ENCODE peak calls at places on chromosomes 13 and 19, in seven cellular contexts. M, D, P, S, F, N and Q are unnamed samples.

GRCh38 chr13:86907116-86907515 is 764.1 kb upstream of the SLITRK5 start:
- DNase-seq in S (no peak), F (no peak), D (no peak), N (no peak), M (no peak), P (peak), Q (no peak)

GRCh38 chr19:12872255-12872654 is 9.0 kb downstream of the DNASE2 start:
- DNase-seq in N (no peak), P (no peak), D (no peak), S (no peak), M (no peak), F (no peak), Q (no peak)

GRCh38 chr13:89352384-89352783 is 1681.2 kb downstream of the SLITRK5 start:
- DNase-seq in D (no peak), F (no peak), N (no peak), S (no peak), M (no peak), P (no peak), Q (no peak)

GRCh38 chr19:51259348-51260245 is 8.7 kb downstream of the SIGLECL1 start:
- DNase-seq in D (no peak), M (no peak), P (no peak), N (peak), F (no peak), S (no peak), Q (no peak)

GRCh38 chr19:16376649-16377048 is 52.0 kb downstream of the KLF2 start:
- DNase-seq in P (no peak), D (no peak), M (no peak), N (no peak), S (no peak), F (peak), Q (no peak)

GRCh38 chr19:45294291-45295029 is 28.2 kb downstream of the CKM start:
- DNase-seq in M (peak), D (no peak), N (peak), S (peak), P (no peak), F (no peak), Q (no peak)

GRCh38 chr19:33293255-33294057 is 8.9 kb downstream of the CEBPA start:
- DNase-seq in M (no peak), P (peak), S (no peak), F (peak), N (peak), D (no peak), Q (peak)

GRCh38 chr19:33758541-33759013 is 38.1 kb upstream of the KCTD15 start:
- DNase-seq in M (no peak), S (no peak), D (no peak), N (no peak), P (no peak), F (peak), Q (no peak)

GRCh38 chr19:17281391-17282304 is at the start of gene ANKLE1:
- DNase-seq in P (no peak), D (no peak), M (no peak), S (no peak), N (no peak), F (peak), Q (no peak)

GRCh38 chr13:80824231-80824630 is 483.3 kb upstream of the SPRY2 start:
- DNase-seq in S (no peak), N (peak), D (no peak), M (no peak), F (no peak), P (peak), Q (no peak)

GRCh38 chr19:1287622-1288527 is 2.2 kb downstream of the EFNA2 start:
- DNase-seq in D (no peak), F (no peak), P (no peak), S (no peak), N (no peak), M (no peak), Q (peak)

GRCh38 chr19:27909185-27909840 is 1303.6 kb downstream of the UQCRFS1 start:
- DNase-seq in P (no peak), M (no peak), F (no peak), N (no peak), S (no peak), D (no peak), Q (no peak)

GRCh38 chr13:73169971-73170370 is 111.2 kb downstream of the KLF5 start:
- DNase-seq in N (no peak), P (no peak), D (no peak), F (no peak), S (no peak), M (no peak), Q (no peak)

GRCh38 chr19:12720851-12721655 is 2.7 kb downstream of the TNPO2 start:
- DNase-seq in N (peak), M (no peak), P (peak), S (no peak), F (peak), D (no peak), Q (no peak)

GRCh38 chr19:52307275-52307674 is 10.3 kb downstream of the ZNF480 start:
- DNase-seq in P (peak), F (no peak), S (no peak), D (no peak), N (peak), M (no peak), Q (no peak)

GRCh38 chr13:41075034-41075433 is 13.7 kb downstream of the WBP4 start:
- DNase-seq in S (no peak), D (peak), P (peak), N (peak), F (no peak), M (no peak), Q (no peak)

GRCh38 chr13:43003010-43003409 is 11.0 kb upstream of the EPSTI1 start:
- DNase-seq in D (no peak), P (no peak), S (no peak), N (peak), F (no peak), M (no peak), Q (no peak)

GRCh38 chr19:50190439-50190891 is 13.0 kb upstream of the MYH14 start:
- DNase-seq in N (no peak), D (no peak), M (no peak), F (no peak), P (no peak), S (no peak), Q (peak)

GRCh38 chr19:674282-675151 is 1.7 kb upstream of the FSTL3 start:
- DNase-seq in S (no peak), N (no peak), P (no peak), D (no peak), M (peak), F (no peak), Q (peak)

GRCh38 chr19:11382898-11383705 is 1.0 kb downstream of the EPOR start:
- DNase-seq in S (no peak), N (no peak), P (no peak), F (peak), D (peak), M (peak), Q (peak)

GRCh38 chr19:480016-480855 is 16.1 kb upstream of the MADCAM1 start:
- DNase-seq in N (peak), M (peak), S (peak), D (no peak), P (peak), F (peak), Q (no peak)

GRCh38 chr13:36981156-36981743 is 17.9 kb downstream of the ALG5 start:
- DNase-seq in D (no peak), P (peak), M (no peak), N (peak), F (no peak), S (no peak), Q (no peak)

GRCh38 chr19:5718579-5719273 is 1.2 kb downstream of the LONP1 start:
- DNase-seq in P (peak), F (no peak), D (no peak), N (peak), M (no peak), S (no peak), Q (no peak)

GRCh38 chr19:5452594-5453565 is 2.3 kb upstream of the ZNRF4 start:
- DNase-seq in S (no peak), N (no peak), F (no peak), P (no peak), D (no peak), M (no peak), Q (no peak)

GRCh38 chr19:10505583-10506229 is 2.5 kb upstream of the KEAP1 start:
- DNase-seq in D (peak), S (peak), F (peak), N (peak), M (peak), P (peak), Q (peak)

GRCh38 chr19:30590596-30591229 is 218.5 kb downstream of the ZNF536 start:
- DNase-seq in F (no peak), N (no peak), M (no peak), D (no peak), S (no peak), P (no peak), Q (no peak)

GRCh38 chr19:29265436-29265835 is 52.5 kb upstream of the UQCRFS1 start:
- DNase-seq in D (no peak), F (no peak), P (no peak), N (no peak), S (no peak), M (no peak), Q (no peak)

GRCh38 chr19:15463865-15464371 is 426 bp downstream of the RASAL3 start:
- DNase-seq in P (no peak), F (no peak), M (no peak), D (peak), S (no peak), N (no peak), Q (peak)

GRCh38 chr13:79528759-79529191 is 47.8 kb downstream of the NDFIP2 start:
- DNase-seq in D (no peak), F (no peak), M (no peak), P (no peak), S (no peak), N (no peak), Q (no peak)

GRCh38 chr13:88086577-88086976 is 415.4 kb downstream of the SLITRK5 start:
- DNase-seq in N (no peak), F (no peak), S (no peak), M (no peak), P (peak), D (no peak), Q (no peak)

GRCh38 chr19:37813340-37813739 is 34.0 kb upstream of the ZNF573 start:
- DNase-seq in F (no peak), S (no peak), P (no peak), D (no peak), N (no peak), M (no peak), Q (no peak)

GRCh38 chr19:401836-402535 is 7.0 kb downstream of the C2CD4C start:
- DNase-seq in F (peak), N (no peak), M (no peak), P (no peak), D (no peak), S (no peak), Q (no peak)

DNA sequence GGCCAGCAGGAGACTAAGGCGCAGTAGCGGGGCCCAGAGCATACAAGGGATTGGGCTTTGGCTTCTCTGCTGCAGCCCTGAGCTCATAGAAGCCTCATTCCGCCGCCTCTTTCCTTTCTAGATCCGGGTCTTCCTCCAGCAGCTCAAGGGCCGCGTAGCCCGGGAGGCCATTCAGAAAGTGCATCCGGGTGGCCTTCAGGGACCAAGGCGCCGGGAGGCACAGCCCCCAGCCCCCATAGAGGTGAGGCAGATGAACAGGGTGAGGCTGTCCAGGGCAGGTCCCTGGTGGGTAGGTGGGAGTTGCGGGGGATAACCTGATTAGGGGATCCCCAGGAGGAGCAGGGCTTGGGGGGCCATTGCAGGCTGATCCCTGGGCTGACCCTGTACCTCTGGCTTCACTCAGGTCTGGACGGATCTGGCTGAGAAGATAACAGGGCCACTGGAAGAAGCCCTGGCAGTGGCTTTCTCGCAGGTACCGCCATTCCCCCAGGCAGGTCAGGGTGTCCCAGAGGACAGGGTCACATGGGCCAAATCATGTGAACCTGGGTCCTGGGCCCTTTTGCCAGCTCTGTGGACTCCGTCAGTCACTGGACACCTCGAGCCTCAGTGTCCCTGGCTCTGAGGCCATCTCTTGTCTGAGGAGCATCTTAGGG is 1.3 kb downstream of the SNAPC2 start:
- DNase-seq in S (no peak), F (no peak), P (no peak), M (no peak), D (no peak), N (no peak), Q (no peak)
- H3K4me3 ChIP-seq in S (peak), F (peak), P (peak), M (peak), D (peak), N (peak), Q (no peak)

DNA sequence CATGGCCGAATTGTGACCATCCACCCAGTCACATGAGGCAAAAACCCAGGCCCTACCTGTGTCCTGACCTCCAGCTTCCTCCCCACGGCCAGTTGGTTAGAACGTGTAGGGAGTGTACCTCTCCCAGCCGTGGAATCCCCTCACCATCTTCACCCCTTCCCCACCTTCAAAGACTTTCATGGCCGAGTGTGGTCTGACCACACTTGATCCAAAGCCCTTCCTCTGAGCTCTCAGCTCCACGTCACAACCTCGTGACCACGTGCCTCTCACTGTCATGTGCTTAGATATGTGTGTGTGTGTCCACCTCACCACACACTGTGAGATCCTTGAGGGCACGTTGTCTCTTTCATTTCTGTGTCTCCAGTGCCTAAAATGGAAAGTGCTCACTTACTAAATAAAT is 48.6 kb upstream of the UBE2L5 start:
- DNase-seq in D (peak), M (no peak), F (no peak), P (no peak), S (no peak), N (no peak), Q (peak)
- H3K4me3 ChIP-seq in D (peak), M (no peak), F (no peak), P (no peak), S (no peak), N (no peak), Q (no peak)

DNA sequence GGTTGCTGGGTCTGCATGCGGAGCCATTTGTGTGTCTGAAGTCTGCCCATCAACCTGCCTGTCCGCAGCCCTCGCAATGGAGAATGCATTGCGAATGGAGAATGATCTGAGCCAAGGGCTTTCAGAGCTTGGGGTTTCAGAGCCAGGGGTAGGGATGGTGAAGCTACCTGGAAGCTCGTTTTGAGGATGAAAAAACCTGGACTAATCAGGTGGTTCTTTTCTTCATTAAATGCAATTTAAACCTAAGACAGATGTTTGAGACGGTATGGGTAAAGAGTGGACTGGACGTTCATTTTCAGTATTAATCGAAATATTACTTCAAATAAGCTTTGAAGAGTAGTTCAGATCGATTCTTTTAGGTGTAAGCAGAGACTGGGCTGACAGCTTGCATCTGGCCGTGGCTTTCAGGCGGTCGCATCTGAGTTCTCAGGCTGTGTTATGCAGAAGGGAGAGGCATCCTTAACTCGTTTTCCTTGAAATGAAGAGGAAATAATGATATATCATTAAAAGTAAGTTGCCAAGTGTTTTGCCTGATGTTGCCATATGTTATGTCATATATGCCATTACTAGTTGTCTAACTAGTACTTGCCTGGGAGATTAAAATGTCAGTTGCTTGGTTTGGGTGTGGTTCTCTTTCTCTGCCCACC is 801 bp downstream of the MCF2L start:
- DNase-seq in N (no peak), F (peak), S (no peak), P (no peak), D (no peak), M (no peak), Q (no peak)
- H3K4me3 ChIP-seq in N (no peak), F (peak), S (peak), P (no peak), D (peak), M (peak), Q (no peak)

GRCh38 chr13:19071161-19071936 is 110.3 kb downstream of the TUBA3C start:
- DNase-seq in D (no peak), P (no peak), M (no peak), S (peak), N (no peak), F (no peak), Q (no peak)
- H3K4me3 ChIP-seq in D (no peak), P (no peak), M (no peak), S (no peak), N (no peak), F (no peak), Q (no peak)

DNA sequence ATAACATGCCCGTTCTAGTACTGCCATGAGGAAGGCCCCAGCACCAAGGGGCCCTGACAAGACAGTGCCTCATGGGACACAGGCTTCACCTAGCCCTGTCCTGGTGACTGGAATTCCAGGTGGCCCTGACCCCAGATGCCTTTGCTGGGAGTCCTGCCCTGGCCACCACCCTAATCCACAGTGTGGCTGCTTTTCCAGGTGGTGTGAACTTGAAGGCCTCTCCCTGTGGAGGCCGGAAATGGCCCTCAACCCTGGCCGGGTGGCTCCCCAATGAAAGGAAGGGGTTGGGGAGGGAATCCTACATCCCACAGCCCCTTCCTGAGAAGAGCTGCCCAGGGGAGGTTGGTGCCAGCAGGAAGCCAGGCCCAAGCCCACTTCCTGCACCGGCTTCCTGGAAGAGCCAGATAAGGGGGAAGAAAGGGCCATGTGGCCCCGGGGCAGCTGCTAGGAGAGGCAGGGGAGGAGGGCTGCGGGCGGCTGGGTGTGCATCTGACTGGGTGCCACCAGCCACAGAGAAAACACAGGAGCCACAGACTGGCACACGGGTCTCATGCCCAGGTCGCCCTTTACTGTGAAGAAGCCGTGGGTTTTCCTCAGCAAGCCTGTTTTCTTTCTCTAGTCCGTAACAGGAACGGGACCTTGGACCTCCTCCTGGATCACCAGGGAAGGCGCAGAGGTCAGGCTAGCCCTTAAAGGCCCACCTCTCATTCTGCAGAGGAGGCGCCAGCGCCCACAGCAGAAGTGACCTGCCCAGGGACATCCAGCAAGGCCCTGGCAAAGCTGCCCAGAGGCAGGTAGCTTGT is 4.7 kb downstream of the LSM4 start:
- DNase-seq in S (no peak), D (peak), N (no peak), P (no peak), F (no peak), M (peak), Q (peak)
- H3K4me3 ChIP-seq in S (no peak), D (peak), N (no peak), P (no peak), F (no peak), M (peak), Q (no peak)

GRCh38 chr19:2945575-2946184 is 909 bp upstream of the ZNF77 start:
- DNase-seq in F (no peak), S (no peak), M (no peak), N (no peak), D (no peak), P (no peak), Q (no peak)
- H3K4me3 ChIP-seq in F (peak), S (peak), M (peak), N (peak), D (peak), P (peak), Q (peak)

GRCh38 chr19:55117063-55117635 is 288 bp downstream of the PPP1R12C start:
- DNase-seq in M (peak), F (peak), N (no peak), D (peak), S (peak), P (no peak), Q (peak)
- H3K4me3 ChIP-seq in M (peak), F (peak), N (peak), D (peak), S (peak), P (peak), Q (peak)

GRCh38 chr19:2454199-2454961 is 2.4 kb downstream of the LMNB2 start:
- DNase-seq in S (no peak), M (no peak), D (no peak), F (no peak), N (no peak), P (no peak), Q (no peak)

GRCh38 chr19:2453431-2454025 is 3.2 kb downstream of the LMNB2 start:
- DNase-seq in D (no peak), S (no peak), N (no peak), F (no peak), M (no peak), P (no peak), Q (no peak)

GRCh38 chr19:2455481-2456300 is 1.1 kb downstream of the LMNB2 start:
- DNase-seq in P (no peak), N (no peak), S (no peak), M (no peak), F (peak), D (peak), Q (peak)

GRCh38 chr19:2456301-2456570 is 523 bp downstream of the LMNB2 start:
- DNase-seq in D (no peak), N (no peak), M (no peak), P (no peak), S (no peak), F (no peak), Q (no peak)

DNA sequence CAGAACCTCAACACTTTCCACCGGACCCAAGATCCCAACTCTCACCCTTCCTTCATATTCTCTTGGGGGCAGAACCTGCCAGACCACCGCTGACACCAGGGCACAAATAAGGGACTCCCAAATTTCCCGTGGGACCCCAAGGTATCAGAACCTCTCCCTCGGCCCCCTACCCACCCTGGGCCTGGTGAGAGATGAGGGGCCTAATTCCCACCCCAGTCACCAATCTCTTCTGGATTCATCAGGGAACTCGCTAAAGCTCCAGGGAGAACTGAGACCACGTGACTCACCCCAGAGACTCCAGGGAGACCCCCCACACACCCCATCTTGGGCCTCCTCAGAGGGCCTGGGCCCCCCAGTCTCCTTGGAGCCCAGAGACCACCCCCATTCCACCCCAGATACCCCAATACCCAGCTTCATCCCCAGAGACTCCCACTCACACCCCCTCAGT is 1.8 kb downstream of the LMNB2 start:
- DNase-seq in M (no peak), N (no peak), D (no peak), F (no peak), S (no peak), P (no peak), Q (no peak)
- H3K4me3 ChIP-seq in M (no peak), N (peak), D (no peak), F (no peak), S (no peak), P (peak), Q (no peak)